ENCODE peak calls at places on chromosomes 2 and 18, in six cellular contexts. F, N, B, P, Q and O are unnamed samples. For H3K36me3, the result is how much of the 10 kb centered on the place peaks cover.

GRCh38 chr2:105261061-105261460 is 19.5 kb downstream of the GPR45 start:
- DNase-seq in P (no peak), N (no peak), F (no peak), B (no peak), Q (peak), O (no peak)

GRCh38 chr18:47150824-47151366 is 595 bp upstream of the HDHD2 start:
- DNase-seq in B (peak), N (peak), F (no peak), P (peak), Q (no peak), O (no peak)

GRCh38 chr2:128039535-128039934 is 11.7 kb upstream of the SAP130 start:
- DNase-seq in F (no peak), N (no peak), B (no peak), P (no peak), Q (no peak), O (no peak)

GRCh38 chr2:71331581-71332412 is at the start of gene ZNF638:
- DNase-seq in Q (peak), B (peak), N (peak), F (peak), P (peak), O (peak)

GRCh38 chr2:70715161-70715985 is 52.6 kb downstream of the ADD2 start:
- DNase-seq in B (no peak), F (no peak), Q (no peak), N (no peak), P (no peak), O (no peak)

GRCh38 chr2:7672027-7672684 is 754.9 kb downstream of the RNF144A start:
- DNase-seq in N (peak), F (no peak), Q (peak), B (peak), P (peak), O (no peak)

GRCh38 chr2:115678129-115678528 is 1235.7 kb downstream of the DPP10 start:
- DNase-seq in Q (no peak), F (no peak), P (no peak), N (no peak), B (no peak), O (no peak)

GRCh38 chr2:215712850-215713230 is 277.0 kb upstream of the FN1 start:
- DNase-seq in F (no peak), N (no peak), B (peak), Q (peak), P (no peak), O (no peak)

GRCh38 chr18:2654105-2654827 is 1.3 kb upstream of the SMCHD1 start:
- DNase-seq in N (no peak), B (peak), Q (no peak), P (no peak), F (no peak), O (no peak)

GRCh38 chr18:26233208-26233607 is 7.0 kb downstream of the TAF4B start:
- DNase-seq in B (no peak), N (no peak), P (no peak), Q (no peak), F (no peak), O (no peak)

GRCh38 chr2:237901932-237902846 is 42.8 kb downstream of the RAMP1 start:
- DNase-seq in B (no peak), Q (no peak), P (no peak), F (peak), N (no peak), O (no peak)

GRCh38 chr2:168773719-168774521 is 28.5 kb upstream of the NOSTRIN start:
- DNase-seq in N (peak), P (no peak), Q (peak), B (peak), F (no peak), O (peak)

GRCh38 chr18:76657428-76657827 is 162.4 kb upstream of the ZNF516 start:
- DNase-seq in F (no peak), Q (no peak), P (no peak), B (no peak), N (peak), O (peak)

GRCh38 chr2:32474391-32474790 is 117.6 kb downstream of the BIRC6 start:
- DNase-seq in P (no peak), F (no peak), B (no peak), N (no peak), Q (peak), O (no peak)

GRCh38 chr2:129318581-129319421 is 660.7 kb upstream of the RAB6C start:
- DNase-seq in F (no peak), P (peak), B (no peak), N (no peak), Q (no peak), O (no peak)

GRCh38 chr2:224646242-224646846 is 61.2 kb upstream of the CUL3 start:
- DNase-seq in F (no peak), P (no peak), B (peak), N (peak), Q (peak), O (peak)

GRCh38 chr2:134197445-134197844 is 56.4 kb upstream of the MGAT5 start:
- DNase-seq in P (no peak), Q (no peak), N (no peak), F (no peak), B (no peak), O (no peak)

GRCh38 chr2:201235865-201236811 is 24.2 kb upstream of the CASP8 start:
- DNase-seq in Q (peak), P (no peak), N (peak), F (peak), B (peak), O (peak)

GRCh38 chr2:193679850-193680249 is 1485.1 kb upstream of the TMEFF2 start:
- DNase-seq in N (no peak), B (no peak), P (no peak), F (no peak), Q (no peak), O (peak)

GRCh38 chr18:2894131-2894840 is 47.5 kb downstream of the EMILIN2 start:
- DNase-seq in F (peak), Q (no peak), B (no peak), P (no peak), N (no peak), O (no peak)

GRCh38 chr2:222753251-222753824 is 81.9 kb downstream of the MOGAT1 start:
- DNase-seq in F (no peak), Q (peak), B (peak), N (no peak), P (no peak), O (peak)

GRCh38 chr2:113012436-113013335 is 7.4 kb downstream of the IL36A start:
- DNase-seq in N (no peak), Q (no peak), F (no peak), P (no peak), B (peak), O (no peak)

GRCh38 chr2:30965085-30965484 is 157.8 kb upstream of the CAPN13 start:
- DNase-seq in P (no peak), B (no peak), F (no peak), N (no peak), Q (no peak), O (no peak)

DNA sequence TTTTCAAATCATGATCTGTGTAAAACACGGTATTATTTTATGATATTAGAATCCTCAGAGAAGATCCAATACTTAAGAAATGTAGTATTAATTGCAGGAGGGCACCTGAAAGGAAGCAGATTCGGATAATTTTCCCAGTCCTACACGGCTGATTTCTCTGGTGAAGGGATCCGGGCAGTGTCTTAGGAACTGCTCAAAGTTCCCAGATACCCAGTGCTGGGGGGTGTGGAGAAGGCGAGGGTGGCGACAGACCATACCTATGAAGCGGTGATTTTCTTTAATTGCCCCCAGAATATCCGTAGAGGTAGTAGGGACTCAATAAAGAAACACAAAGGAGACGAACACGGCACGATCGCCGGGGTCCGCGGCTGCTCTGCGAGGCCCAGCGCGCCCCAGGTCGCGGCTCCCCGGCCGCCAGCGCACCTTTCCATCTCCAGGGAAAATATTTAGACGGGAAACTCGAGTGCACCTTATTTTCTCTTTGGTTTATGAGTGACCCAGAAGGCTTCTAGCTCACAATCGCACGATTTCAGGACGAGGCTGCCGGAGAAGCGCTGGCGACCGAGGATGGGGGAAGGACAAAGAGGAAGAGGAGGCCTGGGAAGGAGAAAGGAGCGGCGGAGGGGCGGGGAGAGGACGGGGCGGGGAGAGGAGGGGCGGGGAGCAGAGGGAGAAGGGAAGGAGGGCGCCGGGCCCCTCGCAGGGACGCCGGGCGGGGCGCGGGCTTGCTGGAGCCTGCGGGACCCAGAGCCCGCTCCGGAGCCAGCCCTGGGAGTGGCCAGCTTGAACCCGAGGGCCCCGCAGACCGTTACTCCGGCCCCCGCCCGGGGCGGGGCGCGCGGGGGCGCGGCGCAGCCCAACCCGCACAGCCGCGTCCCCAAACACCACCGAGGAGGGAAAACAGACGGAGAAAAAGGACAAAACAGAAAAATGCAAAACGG is 1.2 kb upstream of the SOX11 start:
- DNase-seq in Q (peak), B (no peak), F (no peak), N (peak), P (no peak), O (no peak)
- H3K4me3 ChIP-seq in Q (peak), B (no peak), F (no peak), N (peak), P (no peak), O (no peak)

GRCh38 chr18:13077473-13077872 is 86.3 kb downstream of the CEP192 start:
- DNase-seq in N (no peak), B (no peak), Q (no peak), P (no peak), F (no peak), O (no peak)
- H3K36me3 ChIP-seq in N (under half), B (under half), Q (under half), P (under half), F (under half), O (under half)

DNA sequence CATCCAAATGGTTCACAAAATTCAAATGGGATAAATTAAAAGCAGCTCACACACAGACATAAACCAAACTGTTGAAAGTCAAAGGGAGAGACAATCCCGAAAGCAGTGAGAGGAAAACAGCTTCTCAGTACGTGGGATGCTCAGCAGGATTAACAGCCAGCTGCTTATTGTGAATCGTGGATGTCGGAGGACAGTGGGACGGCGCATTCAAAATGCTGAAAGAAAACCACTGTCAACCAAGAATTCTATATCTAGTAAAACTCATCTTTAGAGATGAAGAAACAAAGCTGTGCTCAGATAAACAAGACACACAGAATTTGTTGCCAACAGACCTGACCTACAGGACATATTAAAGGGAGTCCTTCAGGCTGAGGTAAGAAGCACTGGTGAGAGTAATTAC is 102.9 kb downstream of the NFATC1 start:
- DNase-seq in F (peak), N (no peak), B (no peak), P (no peak), Q (no peak), O (no peak)
- H3K4me3 ChIP-seq in F (no peak), N (no peak), B (no peak), P (no peak), Q (no peak), O (no peak)

GRCh38 chr2:178417916-178418315 is 33.1 kb downstream of the PRKRA start:
- DNase-seq in N (no peak), Q (no peak), P (no peak), B (no peak), F (no peak), O (no peak)
- H3K36me3 ChIP-seq in N (under half), Q (under half), P (under half), B (under half), F (under half), O (under half)